ENCODE peak calls at places on chromosomes 5 and 9, in six cellular contexts. R is GM23338, U is neural progenitor cell, B is PC-3, O is GM23248, G is MM.1S. L is an unnamed sample. For H3F3A, the result is how much of the 10 kb centered on the place peaks cover.

GRCh38 chr5:160802567-160802966 is 49.4 kb downstream of the ATP10B start:
- DNase-seq in B (no peak), U (peak), R (no peak), G (peak), O (peak), L (no peak)

GRCh38 chr5:141880961-141881801 is 3.0 kb upstream of the PCDH1 start:
- DNase-seq in U (peak), G (peak), O (peak), B (no peak), R (peak), L (no peak)

GRCh38 chr9:128684325-128685021 is 4.5 kb upstream of the SET start:
- DNase-seq in G (peak), O (peak), R (peak), U (peak), B (peak), L (peak)

GRCh38 chr9:114691046-114691955 is 9.3 kb upstream of the TEX48 start:
- DNase-seq in U (no peak), G (no peak), O (peak), B (peak), R (no peak), L (peak)

GRCh38 chr9:124506433-124506832 is 766 bp downstream of the NR5A1 start:
- DNase-seq in U (no peak), B (no peak), O (no peak), G (no peak), R (no peak), L (no peak)

GRCh38 chr5:10479226-10479721 is 37.6 kb downstream of the ROPN1L start:
- DNase-seq in G (no peak), U (no peak), O (peak), B (peak), R (no peak), L (peak)

GRCh38 chr9:33162721-33163311 is 4.3 kb downstream of the B4GALT1 start:
- DNase-seq in U (no peak), G (no peak), R (no peak), O (peak), B (peak), L (peak)

GRCh38 chr9:107541523-107541922 is 52.0 kb upstream of the KLF4 start:
- DNase-seq in B (no peak), R (no peak), O (no peak), G (peak), U (no peak), L (no peak)

GRCh38 chr9:34084562-34084961 is 35.9 kb upstream of the UBAP2 start:
- DNase-seq in R (no peak), O (peak), B (no peak), U (no peak), G (no peak), L (no peak)

GRCh38 chr9:79471577-79472543 is 99.9 kb upstream of the TLE4 start:
- DNase-seq in U (peak), R (peak), B (peak), O (peak), G (no peak), L (no peak)

GRCh38 chr5:150567031-150567680 is 59.2 kb downstream of the NDST1 start:
- DNase-seq in B (no peak), U (no peak), O (peak), R (no peak), G (no peak), L (no peak)

GRCh38 chr9:127451681-127452480 is 571 bp downstream of the LRSAM1 start:
- DNase-seq in G (peak), B (peak), U (peak), O (peak), R (peak), L (peak)

GRCh38 chr5:136054133-136054996 is 25.6 kb downstream of the TGFBI start:
- DNase-seq in U (no peak), G (no peak), O (peak), B (peak), R (no peak), L (no peak)

GRCh38 chr9:32344551-32345182 is 39.8 kb upstream of the ACO1 start:
- DNase-seq in U (peak), O (peak), G (peak), R (peak), B (no peak), L (no peak)

GRCh38 chr9:88198346-88198807 is 60.1 kb upstream of the SPATA31C2 start:
- DNase-seq in O (peak), G (no peak), R (no peak), U (no peak), B (peak), L (peak)

GRCh38 chr5:32520995-32521394 is 64.4 kb upstream of the SUB1 start:
- DNase-seq in G (no peak), U (no peak), R (no peak), B (peak), O (peak), L (no peak)

GRCh38 chr9:109745335-109746283 is 34.4 kb upstream of the PALM2AKAP2 start:
- DNase-seq in R (peak), O (peak), G (no peak), U (peak), B (peak), L (no peak)

GRCh38 chr9:123556464-123557435 is 200.8 kb downstream of the CRB2 start:
- DNase-seq in R (no peak), B (no peak), O (peak), G (no peak), U (no peak), L (no peak)

GRCh38 chr5:38557309-38557710 is 864 bp upstream of the LIFR start:
- DNase-seq in R (no peak), G (no peak), O (no peak), U (no peak), B (no peak), L (no peak)

GRCh38 chr5:37626266-37626665 is 213.6 kb downstream of the GDNF start:
- DNase-seq in U (no peak), G (no peak), B (no peak), R (no peak), O (no peak), L (no peak)

GRCh38 chr5:80466669-80467485 is 21.0 kb upstream of the FAM151B start:
- DNase-seq in R (no peak), G (no peak), U (no peak), B (no peak), O (peak), L (no peak)

GRCh38 chr9:17833846-17834245 is 255.0 kb downstream of the SH3GL2 start:
- DNase-seq in G (no peak), B (no peak), R (no peak), U (no peak), O (no peak), L (no peak)

GRCh38 chr5:178690208-178690607 is 40.3 kb downstream of the ZNF354A start:
- DNase-seq in O (peak), G (no peak), U (no peak), B (peak), R (no peak), L (no peak)

GRCh38 chr5:72817076-72817476 is 615 bp downstream of the TNPO1 start:
- DNase-seq in U (no peak), O (peak), G (peak), B (peak), R (peak), L (no peak)
- TF ChIP-seq EZH2 in U (no peak), O (no peak), G (no peak), B (no peak), R (no peak), L (no peak)

DNA sequence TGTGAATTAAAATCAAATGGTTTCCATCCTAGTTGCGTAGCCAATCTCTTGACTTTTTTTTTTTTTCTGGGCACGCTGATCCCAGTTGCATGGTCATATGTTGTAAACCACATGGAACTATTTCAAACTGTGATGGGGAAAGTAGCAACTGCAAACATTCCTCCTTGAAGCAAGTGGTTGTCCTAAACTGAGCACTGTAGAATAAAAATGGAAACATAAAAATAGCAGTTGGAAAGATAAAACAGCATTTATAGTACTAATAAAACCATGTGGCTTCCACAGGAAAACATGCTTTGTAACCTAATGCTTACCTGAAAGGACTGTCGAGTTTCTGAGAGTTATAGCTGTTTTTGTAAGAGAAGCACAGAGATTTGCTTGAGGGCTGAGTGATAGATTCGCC is 136.4 kb downstream of the PBX3 start:
- DNase-seq in B (no peak), G (peak), U (no peak), O (no peak), R (no peak), L (no peak)
- H3F3A ChIP-seq in B (under half), G (under half), U (under half), O (under half), R (under half), L (under half)

GRCh38 chr9:132239518-132239917 is 77.7 kb downstream of the NTNG2 start:
- DNase-seq in B (no peak), R (no peak), O (no peak), U (no peak), G (no peak), L (no peak)

GRCh38 chr9:132238026-132238972 is 76.4 kb downstream of the NTNG2 start:
- DNase-seq in O (no peak), R (no peak), B (no peak), U (no peak), G (no peak), L (no peak)

GRCh38 chr9:132237481-132237880 is 75.6 kb downstream of the NTNG2 start:
- DNase-seq in G (no peak), O (peak), B (peak), U (no peak), R (no peak), L (no peak)

GRCh38 chr9:132239999-132240859 is 78.4 kb downstream of the NTNG2 start:
- DNase-seq in B (no peak), R (peak), G (no peak), U (peak), O (no peak), L (no peak)

GRCh38 chr9:132238992-132239391 is 77.1 kb downstream of the NTNG2 start:
- DNase-seq in B (no peak), R (no peak), U (no peak), O (no peak), G (no peak), L (no peak)
- TF ChIP-seq EZH2 in B (no peak), R (no peak), U (no peak), O (no peak), G (no peak), L (no peak)

DNA sequence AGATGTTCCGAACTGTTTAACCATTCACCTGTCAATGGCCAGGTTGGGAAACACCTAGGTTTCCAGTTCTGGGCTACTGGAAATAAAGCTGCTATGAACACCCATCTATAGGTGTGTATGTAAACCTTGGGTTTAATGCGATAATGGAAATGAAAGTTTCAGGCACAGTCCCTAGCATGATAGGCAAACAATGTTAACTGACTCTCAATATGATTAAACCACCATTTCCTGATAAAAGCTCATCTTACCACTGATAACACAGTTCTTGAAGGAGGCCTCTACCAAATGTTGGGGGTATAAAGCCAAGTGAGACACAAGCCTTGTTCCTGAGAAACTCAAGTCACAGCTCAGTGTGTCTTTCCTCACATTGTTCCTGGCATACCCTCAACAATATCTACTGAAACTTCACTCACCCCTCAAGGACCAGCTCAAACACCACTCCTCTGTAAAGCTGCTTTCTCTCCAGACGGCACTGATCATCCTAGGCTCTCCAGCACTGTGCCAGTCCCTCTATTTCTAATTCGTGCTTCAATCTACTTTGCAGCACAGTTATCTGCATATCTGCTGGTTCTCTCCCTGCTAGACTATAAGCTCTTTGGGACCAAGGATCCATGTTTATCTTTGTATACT is 15.8 kb downstream of the RAB14 start:
- DNase-seq in U (no peak), G (no peak), B (no peak), O (no peak), R (no peak), L (no peak)
- H3F3A ChIP-seq in U (under half), G (under half), B (under half), O (under half), R (under half), L (under half)

DNA sequence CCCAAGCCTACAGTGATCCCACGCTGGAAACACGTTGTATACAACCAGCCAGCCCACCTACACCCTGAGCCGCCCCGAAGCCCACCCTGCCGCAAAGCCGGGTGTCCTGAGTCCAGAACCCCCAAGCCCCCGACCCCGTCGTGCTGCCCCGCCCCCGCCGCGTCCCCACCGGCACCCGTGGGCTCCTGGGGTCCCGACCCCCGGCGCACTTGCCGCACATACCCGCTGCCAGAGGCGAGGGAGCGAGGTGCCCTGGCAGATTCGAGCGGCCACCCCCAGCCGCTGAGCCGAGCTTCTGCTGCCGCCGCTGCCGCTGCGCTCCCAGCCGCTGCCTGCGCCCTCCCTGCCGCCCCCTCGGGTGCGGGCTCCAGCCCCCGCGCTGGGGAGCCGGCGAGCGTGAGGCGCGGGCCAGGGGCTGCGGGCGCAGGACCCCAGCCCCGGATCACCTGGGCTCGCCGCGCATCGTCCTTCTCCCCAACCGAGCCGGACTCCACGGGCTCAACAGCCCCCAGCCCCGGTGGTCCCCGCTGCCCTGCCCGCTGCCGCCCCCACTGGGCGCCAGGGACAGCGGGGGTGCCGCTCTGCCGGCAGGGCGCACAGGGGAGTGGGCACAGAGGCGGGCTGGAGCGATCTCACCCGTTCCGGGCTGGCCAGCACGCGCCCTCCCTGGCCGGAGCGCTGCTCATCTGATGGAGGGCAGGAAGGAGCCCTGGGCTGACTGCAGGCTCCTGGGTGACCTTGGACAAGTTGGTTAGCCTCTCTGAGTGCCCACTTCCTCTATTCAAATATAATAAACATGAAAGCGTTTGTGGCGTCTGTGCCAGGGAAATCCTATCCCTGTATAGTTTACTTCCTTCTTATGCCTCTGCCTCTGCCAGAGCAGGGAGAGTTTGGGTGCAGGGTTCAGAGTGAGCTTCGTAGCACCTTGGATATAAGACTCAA is at the start of gene HTR4:
- DNase-seq in U (peak), R (peak), O (no peak), G (no peak), B (no peak), L (no peak)
- TF ChIP-seq EZH2 in U (peak), R (no peak), O (no peak), G (no peak), B (peak), L (no peak)

DNA sequence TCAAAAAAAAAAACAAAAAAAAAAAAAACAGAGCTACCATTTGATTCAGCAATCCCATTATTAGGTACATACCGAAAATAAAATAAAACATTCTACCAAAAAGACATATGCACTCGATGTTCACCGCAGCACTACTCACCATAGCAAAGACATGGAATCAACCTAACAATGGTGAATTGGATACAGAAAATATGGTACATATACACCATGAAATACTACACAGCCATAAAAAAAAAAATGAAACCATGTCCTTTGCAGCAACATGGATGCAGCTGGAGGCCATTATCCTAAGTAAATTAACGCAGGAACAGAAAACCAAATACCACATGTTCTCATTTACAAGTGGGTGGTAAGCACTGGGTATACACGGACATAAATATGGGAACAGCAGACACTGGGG is 21.3 kb downstream of the MRPS27 start:
- DNase-seq in O (no peak), U (no peak), B (no peak), G (no peak), R (no peak), L (no peak)
- H3F3A ChIP-seq in O (under half), U (under half), B (under half), G (under half), R (under half), L (under half)

DNA sequence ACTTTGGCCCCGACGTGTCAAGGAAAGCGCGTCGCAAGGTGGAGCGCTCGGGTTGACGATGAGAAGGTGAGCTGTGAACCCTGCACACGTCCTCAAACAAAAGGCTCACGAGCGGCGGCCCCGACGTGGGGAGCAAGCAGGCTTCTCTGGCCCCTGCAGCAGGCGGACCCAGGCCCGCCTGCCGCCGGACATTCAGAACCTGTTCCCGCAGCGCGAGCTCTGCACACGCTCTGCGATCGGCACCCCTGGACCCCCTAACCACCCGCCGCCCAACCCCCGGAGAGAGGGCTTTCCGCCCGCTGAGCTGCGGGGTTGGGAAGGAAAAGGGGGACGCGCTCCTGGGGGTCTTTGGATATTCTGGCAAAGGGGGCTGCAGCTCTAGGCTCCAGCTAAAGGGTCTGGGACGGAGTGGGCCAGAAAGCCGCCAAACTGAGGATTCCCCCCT is 1.2 kb downstream of the FBN2 start:
- DNase-seq in G (no peak), U (peak), R (peak), B (no peak), O (peak), L (no peak)
- TF ChIP-seq EZH2 in G (no peak), U (no peak), R (no peak), B (no peak), O (no peak), L (no peak)

GRCh38 chr9:72128526-72128925 is 20.7 kb upstream of the GDA start:
- DNase-seq in R (no peak), B (no peak), G (no peak), O (peak), U (no peak), L (no peak)
- H3F3A ChIP-seq in R (under half), B (under half), G (under half), O (under half), U (under half), L (under half)

L was measured in PC-9.